ENCODE peak calls at places on chromosomes 7 and 10, in eight cellular contexts. One of them, this sample, is unnamed.
A peak's percentile ranks its signal among the peaks of the same experiment; 100 is the strongest.

GRCh38 chr10:120172371-120172770 is 279.8 kb downstream of the SEC23IP start:
- DNase-seq in stimulated activated CD8-positive, alpha-beta memory T cell treated with anti-CD3 and anti-CD28 coated beads, Interleukin-15, amount 100 ng/mL, for 4 hours: no peak
- DNase-seq in activated CD4-positive, alpha-beta T cell treated with anti-CD3 and anti-CD28 coated beads, Interleukin-2, amount 10 ng/mL, durations not matched to agents 7 days and 5 days: no peak
- DNase-seq in stimulated activated CD4-positive, alpha-beta T cell treated with anti-CD3 and anti-CD28 coated beads, Interleukin-4, amount 100 ng/mL, for 1 hour: no peak
- DNase-seq in psoas muscle: no peak
- DNase-seq in CD4-positive, CD25-positive, alpha-beta regulatory T cell: no peak
- DNase-seq in epithelial cell of esophagus: no peak
- DNase-seq in stimulated activated naive CD4-positive, alpha-beta T cell: no peak
- DNase-seq in this sample: no peak

GRCh38 chr10:12459338-12459737 is 110.0 kb downstream of the CAMK1D start:
- DNase-seq in stimulated activated CD8-positive, alpha-beta memory T cell treated with anti-CD3 and anti-CD28 coated beads, Interleukin-15, amount 100 ng/mL, for 4 hours: no peak
- DNase-seq in activated CD4-positive, alpha-beta T cell treated with anti-CD3 and anti-CD28 coated beads, Interleukin-2, amount 10 ng/mL, durations not matched to agents 7 days and 5 days: no peak
- DNase-seq in stimulated activated CD4-positive, alpha-beta T cell treated with anti-CD3 and anti-CD28 coated beads, Interleukin-4, amount 100 ng/mL, for 1 hour: no peak
- DNase-seq in psoas muscle: no peak
- DNase-seq in CD4-positive, CD25-positive, alpha-beta regulatory T cell: no peak
- DNase-seq in epithelial cell of esophagus: no peak
- DNase-seq in stimulated activated naive CD4-positive, alpha-beta T cell: no peak
- DNase-seq in this sample: no peak

GRCh38 chr10:52318136-52318810 is 4.2 kb downstream of the DKK1 start:
- DNase-seq in stimulated activated CD8-positive, alpha-beta memory T cell treated with anti-CD3 and anti-CD28 coated beads, Interleukin-15, amount 100 ng/mL, for 4 hours: no peak
- DNase-seq in activated CD4-positive, alpha-beta T cell treated with anti-CD3 and anti-CD28 coated beads, Interleukin-2, amount 10 ng/mL, durations not matched to agents 7 days and 5 days: no peak
- DNase-seq in stimulated activated CD4-positive, alpha-beta T cell treated with anti-CD3 and anti-CD28 coated beads, Interleukin-4, amount 100 ng/mL, for 1 hour: no peak
- DNase-seq in psoas muscle: no peak
- DNase-seq in CD4-positive, CD25-positive, alpha-beta regulatory T cell: no peak
- DNase-seq in epithelial cell of esophagus: no peak
- DNase-seq in stimulated activated naive CD4-positive, alpha-beta T cell: no peak
- DNase-seq in this sample: no peak

GRCh38 chr7:6157685-6158423 is 114.6 kb downstream of the CYTH3 start:
- DNase-seq in stimulated activated CD8-positive, alpha-beta memory T cell treated with anti-CD3 and anti-CD28 coated beads, Interleukin-15, amount 100 ng/mL, for 4 hours: no peak
- DNase-seq in activated CD4-positive, alpha-beta T cell treated with anti-CD3 and anti-CD28 coated beads, Interleukin-2, amount 10 ng/mL, durations not matched to agents 7 days and 5 days: no peak
- DNase-seq in stimulated activated CD4-positive, alpha-beta T cell treated with anti-CD3 and anti-CD28 coated beads, Interleukin-4, amount 100 ng/mL, for 1 hour: no peak
- DNase-seq in psoas muscle: no peak
- DNase-seq in CD4-positive, CD25-positive, alpha-beta regulatory T cell: no peak
- DNase-seq in epithelial cell of esophagus: no peak
- DNase-seq in stimulated activated naive CD4-positive, alpha-beta T cell: no peak
- DNase-seq in this sample: no peak

GRCh38 chr10:92222603-92223275 is 68.1 kb downstream of the CPEB3 start:
- DNase-seq in stimulated activated CD8-positive, alpha-beta memory T cell treated with anti-CD3 and anti-CD28 coated beads, Interleukin-15, amount 100 ng/mL, for 4 hours: no peak
- DNase-seq in activated CD4-positive, alpha-beta T cell treated with anti-CD3 and anti-CD28 coated beads, Interleukin-2, amount 10 ng/mL, durations not matched to agents 7 days and 5 days: no peak
- DNase-seq in stimulated activated CD4-positive, alpha-beta T cell treated with anti-CD3 and anti-CD28 coated beads, Interleukin-4, amount 100 ng/mL, for 1 hour: no peak
- DNase-seq in psoas muscle: no peak
- DNase-seq in CD4-positive, CD25-positive, alpha-beta regulatory T cell: no peak
- DNase-seq in epithelial cell of esophagus: peak; percentile 78
- DNase-seq in stimulated activated naive CD4-positive, alpha-beta T cell: no peak
- DNase-seq in this sample: no peak

GRCh38 chr7:110142939-110143526 is 947.9 kb upstream of the LRRN3 start:
- DNase-seq in stimulated activated CD8-positive, alpha-beta memory T cell treated with anti-CD3 and anti-CD28 coated beads, Interleukin-15, amount 100 ng/mL, for 4 hours: no peak
- DNase-seq in activated CD4-positive, alpha-beta T cell treated with anti-CD3 and anti-CD28 coated beads, Interleukin-2, amount 10 ng/mL, durations not matched to agents 7 days and 5 days: no peak
- DNase-seq in stimulated activated CD4-positive, alpha-beta T cell treated with anti-CD3 and anti-CD28 coated beads, Interleukin-4, amount 100 ng/mL, for 1 hour: no peak
- DNase-seq in psoas muscle: no peak
- DNase-seq in CD4-positive, CD25-positive, alpha-beta regulatory T cell: no peak
- DNase-seq in epithelial cell of esophagus: no peak
- DNase-seq in stimulated activated naive CD4-positive, alpha-beta T cell: no peak
- DNase-seq in this sample: no peak

GRCh38 chr7:107838816-107839584 is 36.0 kb upstream of the SLC26A3 start:
- DNase-seq in stimulated activated CD8-positive, alpha-beta memory T cell treated with anti-CD3 and anti-CD28 coated beads, Interleukin-15, amount 100 ng/mL, for 4 hours: no peak
- DNase-seq in activated CD4-positive, alpha-beta T cell treated with anti-CD3 and anti-CD28 coated beads, Interleukin-2, amount 10 ng/mL, durations not matched to agents 7 days and 5 days: no peak
- DNase-seq in stimulated activated CD4-positive, alpha-beta T cell treated with anti-CD3 and anti-CD28 coated beads, Interleukin-4, amount 100 ng/mL, for 1 hour: no peak
- DNase-seq in psoas muscle: no peak
- DNase-seq in CD4-positive, CD25-positive, alpha-beta regulatory T cell: no peak
- DNase-seq in epithelial cell of esophagus: no peak
- DNase-seq in stimulated activated naive CD4-positive, alpha-beta T cell: no peak
- DNase-seq in this sample: no peak

GRCh38 chr10:49601857-49602256 is 8.3 kb upstream of the SLC18A3 start:
- DNase-seq in stimulated activated CD8-positive, alpha-beta memory T cell treated with anti-CD3 and anti-CD28 coated beads, Interleukin-15, amount 100 ng/mL, for 4 hours: no peak
- DNase-seq in activated CD4-positive, alpha-beta T cell treated with anti-CD3 and anti-CD28 coated beads, Interleukin-2, amount 10 ng/mL, durations not matched to agents 7 days and 5 days: no peak
- DNase-seq in stimulated activated CD4-positive, alpha-beta T cell treated with anti-CD3 and anti-CD28 coated beads, Interleukin-4, amount 100 ng/mL, for 1 hour: no peak
- DNase-seq in psoas muscle: peak; percentile 14
- DNase-seq in CD4-positive, CD25-positive, alpha-beta regulatory T cell: no peak
- DNase-seq in epithelial cell of esophagus: peak; percentile 79
- DNase-seq in stimulated activated naive CD4-positive, alpha-beta T cell: no peak
- DNase-seq in this sample: no peak

GRCh38 chr7:87218941-87219544 is 489 bp downstream of the TMEM243 start:
- DNase-seq in stimulated activated CD8-positive, alpha-beta memory T cell treated with anti-CD3 and anti-CD28 coated beads, Interleukin-15, amount 100 ng/mL, for 4 hours: no peak
- DNase-seq in activated CD4-positive, alpha-beta T cell treated with anti-CD3 and anti-CD28 coated beads, Interleukin-2, amount 10 ng/mL, durations not matched to agents 7 days and 5 days: peak; percentile 39
- DNase-seq in stimulated activated CD4-positive, alpha-beta T cell treated with anti-CD3 and anti-CD28 coated beads, Interleukin-4, amount 100 ng/mL, for 1 hour: peak; percentile 20
- DNase-seq in psoas muscle: peak; percentile 80
- DNase-seq in CD4-positive, CD25-positive, alpha-beta regulatory T cell: peak; percentile 47
- DNase-seq in epithelial cell of esophagus: peak; percentile 46
- DNase-seq in stimulated activated naive CD4-positive, alpha-beta T cell: peak; percentile 53
- DNase-seq in this sample: peak; percentile 88

This sample was measured in aorta.